ENCODE peak calls at places on chromosomes 4 and X, in seven cellular contexts. K is fibroblast of lung; I is BE2C; M is CD8-positive, alpha-beta memory T cell; N is tibial nerve; R is sigmoid colon; Q is BJ. U is an unnamed sample.

GRCh38 chr4:84379881-84380618 is 119.0 kb downstream of the NKX6-1 start:
- DNase-seq in K (peak; percentile 71), I (no peak), M (no peak), N (no peak), R (no peak), Q (no peak), U (no peak)

GRCh38 chrX:151031365-151031975 is 48.3 kb downstream of the HMGB3 start:
- DNase-seq in K (no peak), I (no peak), M (no peak), N (no peak), R (no peak), Q (no peak), U (no peak)

GRCh38 chr4:119774840-119775239 is 146.2 kb upstream of the PDE5A start:
- DNase-seq in K (no peak), I (no peak), M (no peak), N (no peak), R (no peak), Q (no peak), U (no peak)

GRCh38 chr4:137558951-137559350 is 26.7 kb upstream of the PCDH18 start:
- DNase-seq in K (peak; percentile 76), I (no peak), M (no peak), N (no peak), R (no peak), Q (no peak), U (no peak)

GRCh38 chr4:25888781-25889180 is 25.2 kb upstream of the SMIM20 start:
- DNase-seq in K (peak; percentile 80), I (no peak), M (no peak), N (no peak), R (no peak), Q (no peak), U (no peak)

GRCh38 chr4:150278206-150278605 is 200.0 kb downstream of the DCLK2 start:
- DNase-seq in K (no peak), I (no peak), M (no peak), N (no peak), R (no peak), Q (no peak), U (no peak)

GRCh38 chr4:66178901-66179300 is 508.6 kb upstream of the EPHA5 start:
- DNase-seq in K (peak; percentile 79), I (no peak), M (no peak), N (no peak), R (no peak), Q (peak; percentile 35), U (no peak)

GRCh38 chr4:53855886-53856260 is 208.5 kb downstream of the CHIC2 start:
- DNase-seq in K (peak; percentile 99), I (no peak), M (no peak), N (no peak), R (peak; percentile 67), Q (peak; percentile 82), U (no peak)

GRCh38 chrX:116246261-116246660 is 75.7 kb downstream of the AGTR2 start:
- DNase-seq in K (peak; percentile 39), I (no peak), M (no peak), N (no peak), R (no peak), Q (no peak), U (no peak)

GRCh38 chr4:9919047-9919446 is 102.2 kb downstream of the SLC2A9 start:
- DNase-seq in K (no peak), I (no peak), M (no peak), N (no peak), R (no peak), Q (no peak), U (no peak)

GRCh38 chr4:159141193-159141592 is 38.3 kb downstream of the RAPGEF2 start:
- DNase-seq in K (peak; percentile 74), I (no peak), M (no peak), N (no peak), R (no peak), Q (no peak), U (no peak)

GRCh38 chrX:74090049-74090448 is 213.9 kb upstream of the ZCCHC13 start:
- DNase-seq in K (no peak), I (no peak), M (no peak), N (no peak), R (no peak), Q (no peak), U (no peak)

GRCh38 chr4:3666263-3666662 is 99.9 kb upstream of the ADRA2C start:
- DNase-seq in K (no peak), I (no peak), M (no peak), N (no peak), R (no peak), Q (no peak), U (no peak)

GRCh38 chrX:13827693-13828092 is 10.8 kb upstream of the GPM6B start:
- DNase-seq in K (no peak), I (no peak), M (no peak), N (no peak), R (no peak), Q (no peak), U (no peak)

GRCh38 chr4:160319221-160319867 is 1216.5 kb downstream of the RAPGEF2 start:
- DNase-seq in K (peak; percentile 61), I (peak; percentile 28), M (no peak), N (no peak), R (no peak), Q (no peak), U (no peak)

GRCh38 chr4:1395941-1396805 is 10.1 kb downstream of the NKX1-1 start:
- DNase-seq in K (no peak), I (no peak), M (no peak), N (no peak), R (peak; percentile 57), Q (no peak), U (no peak)

GRCh38 chrX:88883205-88883604 is 136.2 kb downstream of the CPXCR1 start:
- DNase-seq in K (no peak), I (no peak), M (no peak), N (no peak), R (no peak), Q (no peak), U (no peak)

GRCh38 chr4:147791870-147792269 is 60.0 kb downstream of the ARHGAP10 start:
- DNase-seq in K (no peak), I (no peak), M (no peak), N (no peak), R (no peak), Q (no peak), U (no peak)

GRCh38 chrX:40651620-40652223 is 4.4 kb upstream of the CXorf38 start:
- DNase-seq in K (peak; percentile 51), I (peak; percentile 64), M (peak; percentile 67), N (peak; percentile 73), R (peak; percentile 81), Q (no peak), U (peak; percentile 78)

GRCh38 chr4:78534286-78534955 is 17.1 kb upstream of the ANXA3 start:
- DNase-seq in K (peak; percentile 76), I (no peak), M (no peak), N (no peak), R (no peak), Q (no peak), U (no peak)

GRCh38 chr4:170122252-170122651 is 32.5 kb upstream of the AADAT start:
- DNase-seq in K (no peak), I (no peak), M (no peak), N (no peak), R (no peak), Q (no peak), U (no peak)

GRCh38 chr4:98260047-98260578 is 1.1 kb upstream of the RAP1GDS1 start:
- DNase-seq in K (no peak), I (peak; percentile 59), M (no peak), N (peak; percentile 13), R (peak; percentile 74), Q (no peak), U (no peak)

GRCh38 chrX:38804481-38805293 is 3.4 kb downstream of the MID1IP1 start:
- DNase-seq in K (no peak), I (peak; percentile 40), M (peak; percentile 17), N (no peak), R (peak; percentile 65), Q (no peak), U (peak; percentile 50)

GRCh38 chrX:77949840-77950239 is 19.6 kb downstream of the PGAM4 start:
- DNase-seq in K (no peak), I (no peak), M (no peak), N (no peak), R (no peak), Q (no peak), U (no peak)

GRCh38 chrX:135521405-135522131 is 1.1 kb downstream of the INTS6L start:
- DNase-seq in K (peak; percentile 90), I (peak; percentile 87), M (peak; percentile 85), N (peak; percentile 68), R (peak; percentile 94), Q (peak; percentile 60), U (peak; percentile 80)

GRCh38 chrX:28347526-28347925 is 239.7 kb upstream of the IL1RAPL1 start:
- DNase-seq in K (no peak), I (no peak), M (no peak), N (no peak), R (no peak), Q (no peak), U (no peak)

GRCh38 chr4:70236125-70236524 is 6.3 kb upstream of the CSN3 start:
- DNase-seq in K (no peak), I (no peak), M (no peak), N (no peak), R (no peak), Q (no peak), U (no peak)

GRCh38 chr4:56606385-56606784 is 74.7 kb downstream of the HOPX start:
- DNase-seq in K (no peak), I (no peak), M (no peak), N (no peak), R (no peak), Q (no peak), U (no peak)

GRCh38 chr4:56607926-56608325 is 73.2 kb downstream of the HOPX start:
- DNase-seq in K (no peak), I (no peak), M (no peak), N (no peak), R (no peak), Q (no peak), U (no peak)

GRCh38 chr4:56603297-56603696 is 77.8 kb downstream of the HOPX start:
- DNase-seq in K (no peak), I (no peak), M (no peak), N (no peak), R (no peak), Q (no peak), U (no peak)
- H3K27me3 ChIP-seq in K (peaks cover 5% of the 10 kb centered on the region), I (peaks cover 10% of the 10 kb centered on the region), M (no peaks in the 10 kb centered on the region), N (no peaks in the 10 kb centered on the region), R (no peaks in the 10 kb centered on the region), Q (peaks cover 9% of the 10 kb centered on the region), U (no peaks in the 10 kb centered on the region)

GRCh38 chr4:8616831-8617230 is 24.3 kb downstream of the CPZ start:
- DNase-seq in K (no peak), I (no peak), M (no peak), N (no peak), R (peak; percentile 40), Q (no peak), U (no peak)
- H3K27me3 ChIP-seq in K (no peaks in the 10 kb centered on the region), I (no peaks in the 10 kb centered on the region), M (no peaks in the 10 kb centered on the region), N (no peaks in the 10 kb centered on the region), R (no peaks in the 10 kb centered on the region), Q (no peaks in the 10 kb centered on the region), U (no peaks in the 10 kb centered on the region)

DNA sequence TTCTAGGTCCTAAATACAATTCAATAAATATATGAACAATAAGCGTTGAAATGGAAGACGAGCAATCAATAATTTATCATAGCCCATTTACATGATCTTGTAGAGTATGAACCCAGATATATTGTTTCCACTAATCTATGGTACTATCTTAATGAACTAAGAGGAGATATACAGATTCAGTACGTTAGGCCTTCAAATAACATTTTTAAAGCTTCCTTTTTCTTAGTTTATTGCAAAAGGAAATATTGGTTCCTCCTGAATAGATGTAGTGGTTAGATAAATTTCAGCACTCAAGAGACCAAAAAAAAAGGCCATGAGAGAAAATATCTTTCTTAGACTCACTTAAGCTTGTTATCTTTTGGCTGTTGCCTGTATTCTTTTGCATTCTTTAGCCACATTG is 147.5 kb upstream of the PITX2 start:
- DNase-seq in K (no peak), I (no peak), M (no peak), N (no peak), R (no peak), Q (no peak), U (no peak)
- H3K27me3 ChIP-seq in K (no peaks in the 10 kb centered on the region), I (no peaks in the 10 kb centered on the region), M (no peaks in the 10 kb centered on the region), N (no peaks in the 10 kb centered on the region), R (no peaks in the 10 kb centered on the region), Q (no peaks in the 10 kb centered on the region), U (no peaks in the 10 kb centered on the region)

GRCh38 chrX:623268-623598 is 7.4 kb upstream of the SHOX start:
- DNase-seq in K (no peak), I (no peak), M (no peak), N (no peak), R (no peak), Q (no peak), U (no peak)
- H3K27me3 ChIP-seq in K (no peaks in the 10 kb centered on the region), I (no peaks in the 10 kb centered on the region), M (peaks cover 3% of the 10 kb centered on the region), N (peaks cover 56% of the 10 kb centered on the region), R (peaks cover 58% of the 10 kb centered on the region), Q (no peaks in the 10 kb centered on the region), U (no peaks in the 10 kb centered on the region)